ENCODE peak calls at places on chromosome 2, in nine cellular contexts. K, J, Z, R, U, C, Y, X and S are unnamed samples.

GRCh38 chr2:225270861-225271260 is 128.6 kb upstream of the NYAP2 start:
- DNase-seq in R (no peak), K (no peak), X (no peak), Z (no peak), U (no peak), J (peak; percentile 43), C (no peak), Y (no peak), S (peak; percentile 59)

GRCh38 chr2:203534486-203535077 is 519 bp downstream of the RAPH1 start:
- DNase-seq in C (peak; percentile 51), J (no peak), Z (peak; percentile 71), X (no peak), Y (peak; percentile 47), U (no peak), R (peak; percentile 35), K (peak; percentile 72), S (peak; percentile 47)

GRCh38 chr2:54704688-54705605 is 18.5 kb upstream of the EML6 start:
- DNase-seq in C (no peak), Z (no peak), Y (no peak), K (no peak), J (peak; percentile 73), U (no peak), R (no peak), X (no peak), S (peak; percentile 66)

GRCh38 chr2:28735511-28735910 is 16.1 kb upstream of the PPP1CB start:
- DNase-seq in X (no peak), C (no peak), R (no peak), U (no peak), J (no peak), Y (no peak), Z (no peak), K (no peak), S (no peak)

GRCh38 chr2:97748397-97748796 is 35.0 kb downstream of the ZAP70 start:
- DNase-seq in K (no peak), U (peak; percentile 85), J (peak; percentile 20), Y (peak; percentile 37), X (no peak), R (no peak), Z (no peak), C (peak; percentile 40), S (peak; percentile 64)

GRCh38 chr2:183078163-183078466 is 432 bp upstream of the DUSP19 start:
- DNase-seq in X (peak; percentile 63), K (no peak), Y (no peak), Z (no peak), J (peak; percentile 7), C (no peak), U (peak; percentile 42), R (peak; percentile 44), S (no peak)

GRCh38 chr2:69993708-69994107 is 32.3 kb upstream of the ASPRV1 start:
- DNase-seq in U (no peak), K (peak; percentile 15), R (no peak), C (no peak), Z (peak; percentile 7), J (no peak), Y (no peak), X (no peak), S (no peak)

GRCh38 chr2:64454316-64455030 is 511 bp downstream of the LGALSL start:
- DNase-seq in X (peak; percentile 81), U (peak; percentile 71), Y (peak; percentile 66), J (peak; percentile 15), C (no peak), R (peak; percentile 35), K (peak; percentile 83), Z (peak; percentile 82), S (peak; percentile 91)

GRCh38 chr2:47520825-47521665 is 118.1 kb downstream of the MSH2 start:
- DNase-seq in X (peak; percentile 59), J (peak; percentile 33), Y (peak; percentile 65), R (peak; percentile 36), K (no peak), C (no peak), Z (no peak), U (peak; percentile 67), S (peak; percentile 93)

GRCh38 chr2:194252127-194252526 is 1404.9 kb upstream of the SLC39A10 start:
- DNase-seq in Y (no peak), K (no peak), C (no peak), R (no peak), X (no peak), J (no peak), U (no peak), Z (no peak), S (no peak)

GRCh38 chr2:107738268-107738667 is 88.4 kb upstream of the RGPD4 start:
- DNase-seq in R (no peak), C (no peak), J (no peak), Y (no peak), K (no peak), Z (no peak), X (no peak), U (no peak), S (no peak)

GRCh38 chr2:120715356-120715755 is 20.3 kb upstream of the GLI2 start:
- DNase-seq in K (peak; percentile 53), J (no peak), X (no peak), U (no peak), R (no peak), Z (peak; percentile 32), C (no peak), Y (no peak), S (no peak)

GRCh38 chr2:231597014-231597611 is 4.4 kb downstream of the TEX44 start:
- DNase-seq in U (no peak), Y (no peak), Z (peak; percentile 80), R (no peak), X (peak; percentile 88), C (no peak), J (peak; percentile 63), K (no peak), S (peak; percentile 62)

GRCh38 chr2:163551974-163552373 is 183.8 kb downstream of the FIGN start:
- DNase-seq in Y (no peak), X (no peak), Z (no peak), R (no peak), C (no peak), J (no peak), K (no peak), U (no peak), S (no peak)

GRCh38 chr2:10517351-10518043 is 69.4 kb upstream of the ODC1 start:
- DNase-seq in K (peak; percentile 25), R (no peak), J (no peak), Y (no peak), U (no peak), C (no peak), Z (peak; percentile 11), X (no peak), S (no peak)

GRCh38 chr2:233036162-233036838 is 3.8 kb downstream of the NEU2 start:
- DNase-seq in X (no peak), Y (no peak), Z (no peak), C (no peak), J (no peak), R (no peak), K (peak; percentile 20), U (no peak), S (no peak)

GRCh38 chr2:44291281-44292248 is 16.3 kb downstream of the SLC3A1 start:
- DNase-seq in U (no peak), X (peak; percentile 52), K (no peak), J (peak; percentile 76), Y (peak; percentile 75), C (no peak), R (peak; percentile 79), Z (peak; percentile 80), S (peak; percentile 11)
- TF ChIP-seq CTCF in U (no peak), X (peak; percentile 65), K (no peak), J (peak; percentile 71), Y (peak; percentile 54), C (peak; percentile 81), R (no peak), Z (peak; percentile 72), S (no peak)

GRCh38 chr2:143545059-143545458 is 415.8 kb downstream of the ARHGAP15 start:
- DNase-seq in U (no peak), Z (no peak), R (no peak), X (no peak), Y (no peak), J (no peak), C (no peak), K (no peak), S (no peak)
- TF ChIP-seq CTCF in U (no peak), Z (no peak), R (no peak), X (no peak), Y (no peak), J (no peak), C (no peak), K (no peak), S (no peak)

GRCh38 chr2:118186110-118186857 is 98.0 kb downstream of the INSIG2 start:
- DNase-seq in R (peak; percentile 80), Y (peak; percentile 88), K (peak; percentile 96), U (peak; percentile 90), Z (peak; percentile 95), X (peak; percentile 91), J (peak; percentile 86), C (peak; percentile 75), S (peak; percentile 90)
- TF ChIP-seq CTCF in R (no peak), Y (no peak), K (no peak), U (no peak), Z (peak; percentile 10), X (no peak), J (peak; percentile 28), C (no peak), S (no peak)

GRCh38 chr2:101871480-101871879 is 120.3 kb upstream of the IL1R2 start:
- DNase-seq in J (no peak), Y (no peak), K (no peak), R (no peak), U (no peak), Z (no peak), X (no peak), C (no peak), S (no peak)

GRCh38 chr2:101870444-101870843 is 121.3 kb upstream of the IL1R2 start:
- DNase-seq in C (no peak), J (no peak), Y (no peak), K (no peak), Z (no peak), U (no peak), X (no peak), R (no peak), S (no peak)

GRCh38 chr2:101874069-101874468 is 117.7 kb upstream of the IL1R2 start:
- DNase-seq in K (no peak), Z (no peak), J (no peak), C (no peak), R (no peak), U (no peak), Y (no peak), X (no peak), S (no peak)

GRCh38 chr2:101872480-101872879 is 119.3 kb upstream of the IL1R2 start:
- DNase-seq in K (no peak), Y (no peak), Z (no peak), X (no peak), J (no peak), U (no peak), R (no peak), C (no peak), S (no peak)

DNA sequence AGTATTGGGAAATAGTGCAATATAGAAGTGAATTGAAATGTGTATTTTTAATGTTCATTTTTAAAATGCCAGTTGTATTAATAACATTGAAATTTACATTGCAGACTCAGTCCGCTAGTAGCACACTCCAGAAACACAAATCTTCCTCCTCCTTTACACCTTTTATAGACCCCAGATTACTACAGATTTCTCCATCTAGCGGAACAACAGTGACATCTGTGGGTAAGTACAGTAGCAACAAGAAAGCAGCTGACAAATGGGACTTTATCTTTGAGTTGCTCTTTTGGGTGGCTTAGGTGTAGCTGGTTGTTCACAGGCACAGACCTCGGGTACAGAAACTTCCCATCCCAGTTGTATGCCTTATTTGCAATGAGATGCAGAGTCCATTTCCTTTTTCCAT is 118.2 kb upstream of the IL1R2 start:
- DNase-seq in R (no peak), C (no peak), Y (no peak), X (no peak), K (no peak), J (no peak), Z (no peak), U (no peak), S (peak; percentile 13)
- TF ChIP-seq CTCF in R (no peak), C (peak; percentile 31), Y (peak; percentile 9), X (peak; percentile 16), K (no peak), J (peak; percentile 22), Z (no peak), U (no peak), S (no peak)

GRCh38 chr2:23954325-23955014 is 14.2 kb downstream of the UBXN2A start:
- DNase-seq in X (no peak), Y (no peak), J (peak; percentile 54), C (no peak), U (no peak), K (no peak), R (no peak), Z (no peak), S (no peak)
- TF ChIP-seq CTCF in X (peak; percentile 7), Y (no peak), J (peak; percentile 65), C (no peak), U (no peak), K (no peak), R (no peak), Z (no peak), S (no peak)